ENCODE peak calls at places on chromosomes 13 and 19, in five cellular contexts. One of them, this sample, is unnamed.

GRCh38 chr19:17311455-17312248 is 2.3 kb downstream of the DDA1 start:
- DNase-seq in Caco-2: peak; percentile 49
- DNase-seq in NK-92 treated with Interleukin-12 subunit alpha and Interleukin-12 subunit beta, amount 100 ng/mL, for 24 hours: no peak
- DNase-seq in KBM-7: no peak
- DNase-seq in activated naive CD4-positive, alpha-beta T cell treated with anti-CD3 and anti-CD28 coated beads, Interleukin-2, amount 10 ng/mL, durations not matched to agents 7 days and 5 days: no peak
- DNase-seq in this sample: no peak

GRCh38 chr13:50386527-50387123 is 371.4 kb downstream of the KCNRG start:
- DNase-seq in Caco-2: no peak
- DNase-seq in NK-92 treated with Interleukin-12 subunit alpha and Interleukin-12 subunit beta, amount 100 ng/mL, for 24 hours: no peak
- DNase-seq in KBM-7: no peak
- DNase-seq in activated naive CD4-positive, alpha-beta T cell treated with anti-CD3 and anti-CD28 coated beads, Interleukin-2, amount 10 ng/mL, durations not matched to agents 7 days and 5 days: no peak
- DNase-seq in this sample: no peak

GRCh38 chr13:52955505-52955904 is 73.1 kb upstream of the OLFM4 start:
- DNase-seq in Caco-2: no peak
- DNase-seq in NK-92 treated with Interleukin-12 subunit alpha and Interleukin-12 subunit beta, amount 100 ng/mL, for 24 hours: no peak
- DNase-seq in KBM-7: no peak
- DNase-seq in activated naive CD4-positive, alpha-beta T cell treated with anti-CD3 and anti-CD28 coated beads, Interleukin-2, amount 10 ng/mL, durations not matched to agents 7 days and 5 days: no peak
- DNase-seq in this sample: peak; percentile 75

GRCh38 chr19:14070268-14071050 is 2.1 kb upstream of the MISP3 start:
- DNase-seq in Caco-2: no peak
- DNase-seq in NK-92 treated with Interleukin-12 subunit alpha and Interleukin-12 subunit beta, amount 100 ng/mL, for 24 hours: no peak
- DNase-seq in KBM-7: no peak
- DNase-seq in activated naive CD4-positive, alpha-beta T cell treated with anti-CD3 and anti-CD28 coated beads, Interleukin-2, amount 10 ng/mL, durations not matched to agents 7 days and 5 days: no peak
- DNase-seq in this sample: no peak

GRCh38 chr19:37251308-37252229 is 33.6 kb downstream of the ZNF383 start:
- DNase-seq in Caco-2: no peak
- DNase-seq in NK-92 treated with Interleukin-12 subunit alpha and Interleukin-12 subunit beta, amount 100 ng/mL, for 24 hours: no peak
- DNase-seq in KBM-7: no peak
- DNase-seq in activated naive CD4-positive, alpha-beta T cell treated with anti-CD3 and anti-CD28 coated beads, Interleukin-2, amount 10 ng/mL, durations not matched to agents 7 days and 5 days: peak; percentile 74
- DNase-seq in this sample: no peak

GRCh38 chr13:100139822-100140221 is 50.9 kb downstream of the PCCA start:
- DNase-seq in Caco-2: no peak
- DNase-seq in NK-92 treated with Interleukin-12 subunit alpha and Interleukin-12 subunit beta, amount 100 ng/mL, for 24 hours: no peak
- DNase-seq in KBM-7: no peak
- DNase-seq in activated naive CD4-positive, alpha-beta T cell treated with anti-CD3 and anti-CD28 coated beads, Interleukin-2, amount 10 ng/mL, durations not matched to agents 7 days and 5 days: no peak
- DNase-seq in this sample: no peak

GRCh38 chr19:1856698-1857603 is 6.4 kb downstream of the KLF16 start:
- DNase-seq in Caco-2: no peak
- DNase-seq in NK-92 treated with Interleukin-12 subunit alpha and Interleukin-12 subunit beta, amount 100 ng/mL, for 24 hours: no peak
- DNase-seq in KBM-7: peak; percentile 95
- DNase-seq in activated naive CD4-positive, alpha-beta T cell treated with anti-CD3 and anti-CD28 coated beads, Interleukin-2, amount 10 ng/mL, durations not matched to agents 7 days and 5 days: peak; percentile 62
- DNase-seq in this sample: no peak

GRCh38 chr19:41264581-41265375 is 606 bp downstream of the HNRNPUL1 start:
- DNase-seq in Caco-2: peak; percentile 73
- DNase-seq in NK-92 treated with Interleukin-12 subunit alpha and Interleukin-12 subunit beta, amount 100 ng/mL, for 24 hours: peak; percentile 50
- DNase-seq in KBM-7: peak; percentile 28
- DNase-seq in activated naive CD4-positive, alpha-beta T cell treated with anti-CD3 and anti-CD28 coated beads, Interleukin-2, amount 10 ng/mL, durations not matched to agents 7 days and 5 days: peak; percentile 74
- DNase-seq in this sample: no peak

GRCh38 chr13:59468396-59468795 is 695.3 kb downstream of the DIAPH3 start:
- DNase-seq in Caco-2: no peak
- DNase-seq in NK-92 treated with Interleukin-12 subunit alpha and Interleukin-12 subunit beta, amount 100 ng/mL, for 24 hours: no peak
- DNase-seq in KBM-7: no peak
- DNase-seq in activated naive CD4-positive, alpha-beta T cell treated with anti-CD3 and anti-CD28 coated beads, Interleukin-2, amount 10 ng/mL, durations not matched to agents 7 days and 5 days: no peak
- DNase-seq in this sample: no peak

GRCh38 chr13:108220042-108220441 is 1.9 kb downstream of the ABHD13 start:
- DNase-seq in Caco-2: no peak
- DNase-seq in NK-92 treated with Interleukin-12 subunit alpha and Interleukin-12 subunit beta, amount 100 ng/mL, for 24 hours: no peak
- DNase-seq in KBM-7: no peak
- DNase-seq in activated naive CD4-positive, alpha-beta T cell treated with anti-CD3 and anti-CD28 coated beads, Interleukin-2, amount 10 ng/mL, durations not matched to agents 7 days and 5 days: no peak
- DNase-seq in this sample: no peak

GRCh38 chr19:45621976-45622503 is 17.2 kb downstream of the EML2 start:
- DNase-seq in Caco-2: no peak
- DNase-seq in NK-92 treated with Interleukin-12 subunit alpha and Interleukin-12 subunit beta, amount 100 ng/mL, for 24 hours: no peak
- DNase-seq in KBM-7: no peak
- DNase-seq in activated naive CD4-positive, alpha-beta T cell treated with anti-CD3 and anti-CD28 coated beads, Interleukin-2, amount 10 ng/mL, durations not matched to agents 7 days and 5 days: no peak
- DNase-seq in this sample: no peak

GRCh38 chr13:107117327-107118012 is 549.5 kb upstream of the ARGLU1 start:
- DNase-seq in Caco-2: no peak
- DNase-seq in NK-92 treated with Interleukin-12 subunit alpha and Interleukin-12 subunit beta, amount 100 ng/mL, for 24 hours: no peak
- DNase-seq in KBM-7: no peak
- DNase-seq in activated naive CD4-positive, alpha-beta T cell treated with anti-CD3 and anti-CD28 coated beads, Interleukin-2, amount 10 ng/mL, durations not matched to agents 7 days and 5 days: no peak
- DNase-seq in this sample: no peak

GRCh38 chr19:55088543-55089265 is 13.0 kb downstream of the EPS8L1 start:
- DNase-seq in Caco-2: peak; percentile 92
- DNase-seq in NK-92 treated with Interleukin-12 subunit alpha and Interleukin-12 subunit beta, amount 100 ng/mL, for 24 hours: peak; percentile 45
- DNase-seq in KBM-7: peak; percentile 57
- DNase-seq in activated naive CD4-positive, alpha-beta T cell treated with anti-CD3 and anti-CD28 coated beads, Interleukin-2, amount 10 ng/mL, durations not matched to agents 7 days and 5 days: peak; percentile 85
- DNase-seq in this sample: no peak

GRCh38 chr13:73187106-73187505 is 128.3 kb downstream of the KLF5 start:
- DNase-seq in Caco-2: no peak
- DNase-seq in NK-92 treated with Interleukin-12 subunit alpha and Interleukin-12 subunit beta, amount 100 ng/mL, for 24 hours: no peak
- DNase-seq in KBM-7: no peak
- DNase-seq in activated naive CD4-positive, alpha-beta T cell treated with anti-CD3 and anti-CD28 coated beads, Interleukin-2, amount 10 ng/mL, durations not matched to agents 7 days and 5 days: no peak
- DNase-seq in this sample: no peak

This sample was measured in iPS DF 19.7.